ENCODE peak calls at places on chromosomes 13 and 19, in ten cellular contexts. One of them, this sample, is unnamed.

GRCh38 chr19:39645800-39646411 is 9.8 kb upstream of the LGALS16 start:
- DNase-seq in PC-3: peak; percentile 22
- DNase-seq in endothelial cell of umbilical vein: peak; percentile 18
- DNase-seq in fibroblast of lung: peak; percentile 20
- DNase-seq in spleen: no peak
- DNase-seq in breast epithelium: no peak
- DNase-seq in ovary: no peak
- DNase-seq in psoas muscle: no peak
- DNase-seq in left ventricle myocardium inferior: no peak
- DNase-seq in OCI-LY7: peak; percentile 11
- DNase-seq in this sample: no peak

GRCh38 chr13:89550842-89551422 is 1796.6 kb upstream of the MIR17HG start:
- DNase-seq in PC-3: peak; percentile 37
- DNase-seq in endothelial cell of umbilical vein: peak; percentile 36
- DNase-seq in fibroblast of lung: peak; percentile 74
- DNase-seq in spleen: no peak
- DNase-seq in breast epithelium: no peak
- DNase-seq in ovary: no peak
- DNase-seq in psoas muscle: no peak
- DNase-seq in left ventricle myocardium inferior: no peak
- DNase-seq in OCI-LY7: no peak
- DNase-seq in this sample: no peak

GRCh38 chr13:30030141-30030750 is 179.8 kb upstream of the UBL3 start:
- DNase-seq in PC-3: no peak
- DNase-seq in endothelial cell of umbilical vein: no peak
- DNase-seq in fibroblast of lung: no peak
- DNase-seq in spleen: no peak
- DNase-seq in breast epithelium: no peak
- DNase-seq in ovary: no peak
- DNase-seq in psoas muscle: no peak
- DNase-seq in left ventricle myocardium inferior: no peak
- DNase-seq in OCI-LY7: no peak
- DNase-seq in this sample: no peak

GRCh38 chr13:33466262-33466661 is 180.7 kb upstream of the STARD13 start:
- DNase-seq in PC-3: no peak
- DNase-seq in endothelial cell of umbilical vein: peak; percentile 11
- DNase-seq in fibroblast of lung: no peak
- DNase-seq in spleen: no peak
- DNase-seq in breast epithelium: no peak
- DNase-seq in ovary: no peak
- DNase-seq in psoas muscle: no peak
- DNase-seq in left ventricle myocardium inferior: no peak
- DNase-seq in OCI-LY7: no peak
- DNase-seq in this sample: no peak

GRCh38 chr19:11538232-11539036 is at the start of gene CNN1:
- DNase-seq in PC-3: no peak
- DNase-seq in endothelial cell of umbilical vein: peak; percentile 15
- DNase-seq in fibroblast of lung: peak; percentile 95
- DNase-seq in spleen: no peak
- DNase-seq in breast epithelium: peak; percentile 66
- DNase-seq in ovary: peak; percentile 85
- DNase-seq in psoas muscle: peak; percentile 59
- DNase-seq in left ventricle myocardium inferior: peak; percentile 66
- DNase-seq in OCI-LY7: no peak
- DNase-seq in this sample: peak; percentile 85

GRCh38 chr19:13847900-13848677 is 28.8 kb upstream of the NANOS3 start:
- DNase-seq in PC-3: no peak
- DNase-seq in endothelial cell of umbilical vein: no peak
- DNase-seq in fibroblast of lung: no peak
- DNase-seq in spleen: no peak
- DNase-seq in breast epithelium: no peak
- DNase-seq in ovary: no peak
- DNase-seq in psoas muscle: no peak
- DNase-seq in left ventricle myocardium inferior: no peak
- DNase-seq in OCI-LY7: no peak
- DNase-seq in this sample: no peak

GRCh38 chr19:55171440-55171839 is 5.0 kb upstream of the DNAAF3 start:
- DNase-seq in PC-3: no peak
- DNase-seq in endothelial cell of umbilical vein: no peak
- DNase-seq in fibroblast of lung: no peak
- DNase-seq in spleen: no peak
- DNase-seq in breast epithelium: no peak
- DNase-seq in ovary: no peak
- DNase-seq in psoas muscle: no peak
- DNase-seq in left ventricle myocardium inferior: no peak
- DNase-seq in OCI-LY7: no peak
- DNase-seq in this sample: no peak

GRCh38 chr13:76968041-76968440 is 19.7 kb downstream of the ACOD1 start:
- DNase-seq in PC-3: no peak
- DNase-seq in endothelial cell of umbilical vein: no peak
- DNase-seq in fibroblast of lung: no peak
- DNase-seq in spleen: no peak
- DNase-seq in breast epithelium: no peak
- DNase-seq in ovary: no peak
- DNase-seq in psoas muscle: no peak
- DNase-seq in left ventricle myocardium inferior: no peak
- DNase-seq in OCI-LY7: no peak
- DNase-seq in this sample: no peak

GRCh38 chr19:38307597-38307996 is 3.5 kb downstream of the C19orf33 start:
- DNase-seq in PC-3: no peak
- DNase-seq in endothelial cell of umbilical vein: no peak
- DNase-seq in fibroblast of lung: no peak
- DNase-seq in spleen: no peak
- DNase-seq in breast epithelium: no peak
- DNase-seq in ovary: no peak
- DNase-seq in psoas muscle: no peak
- DNase-seq in left ventricle myocardium inferior: no peak
- DNase-seq in OCI-LY7: no peak
- DNase-seq in this sample: no peak

GRCh38 chr13:103730407-103730806 is 664.2 kb upstream of the SLC10A2 start:
- DNase-seq in PC-3: no peak
- DNase-seq in endothelial cell of umbilical vein: no peak
- DNase-seq in fibroblast of lung: no peak
- DNase-seq in spleen: no peak
- DNase-seq in breast epithelium: no peak
- DNase-seq in ovary: no peak
- DNase-seq in psoas muscle: no peak
- DNase-seq in left ventricle myocardium inferior: peak; percentile 62
- DNase-seq in OCI-LY7: no peak
- DNase-seq in this sample: peak; percentile 68

GRCh38 chr13:74136089-74136658 is 2.0 kb upstream of the KLF12 start:
- DNase-seq in PC-3: peak; percentile 18
- DNase-seq in endothelial cell of umbilical vein: peak; percentile 62
- DNase-seq in fibroblast of lung: peak; percentile 68
- DNase-seq in spleen: peak; percentile 86
- DNase-seq in breast epithelium: peak; percentile 52
- DNase-seq in ovary: peak; percentile 64
- DNase-seq in psoas muscle: peak; percentile 52
- DNase-seq in left ventricle myocardium inferior: peak; percentile 31
- DNase-seq in OCI-LY7: peak; percentile 36
- DNase-seq in this sample: peak; percentile 30

GRCh38 chr19:33678796-33679195 is 57.0 kb downstream of the CHST8 start:
- DNase-seq in PC-3: no peak
- DNase-seq in endothelial cell of umbilical vein: no peak
- DNase-seq in fibroblast of lung: no peak
- DNase-seq in spleen: peak; percentile 18
- DNase-seq in breast epithelium: peak; percentile 43
- DNase-seq in ovary: no peak
- DNase-seq in psoas muscle: no peak
- DNase-seq in left ventricle myocardium inferior: no peak
- DNase-seq in OCI-LY7: no peak
- DNase-seq in this sample: no peak

GRCh38 chr13:92317066-92317465 is 909.5 kb upstream of the GPC6 start:
- DNase-seq in PC-3: no peak
- DNase-seq in endothelial cell of umbilical vein: no peak
- DNase-seq in fibroblast of lung: peak; percentile 83
- DNase-seq in spleen: no peak
- DNase-seq in breast epithelium: no peak
- DNase-seq in ovary: no peak
- DNase-seq in psoas muscle: no peak
- DNase-seq in left ventricle myocardium inferior: no peak
- DNase-seq in OCI-LY7: no peak
- DNase-seq in this sample: no peak

GRCh38 chr19:19551862-19552192 is 13.8 kb downstream of the CILP2 start:
- DNase-seq in PC-3: no peak
- DNase-seq in endothelial cell of umbilical vein: no peak
- DNase-seq in fibroblast of lung: peak; percentile 74
- DNase-seq in spleen: no peak
- DNase-seq in breast epithelium: no peak
- DNase-seq in ovary: no peak
- DNase-seq in psoas muscle: no peak
- DNase-seq in left ventricle myocardium inferior: no peak
- DNase-seq in OCI-LY7: no peak
- DNase-seq in this sample: no peak

GRCh38 chr19:28234637-28235036 is 978.3 kb downstream of the UQCRFS1 start:
- DNase-seq in PC-3: no peak
- DNase-seq in endothelial cell of umbilical vein: no peak
- DNase-seq in fibroblast of lung: peak; percentile 78
- DNase-seq in spleen: no peak
- DNase-seq in breast epithelium: no peak
- DNase-seq in ovary: no peak
- DNase-seq in psoas muscle: no peak
- DNase-seq in left ventricle myocardium inferior: no peak
- DNase-seq in OCI-LY7: no peak
- DNase-seq in this sample: no peak

GRCh38 chr13:94192576-94192975 is 286.9 kb downstream of the DCT start:
- DNase-seq in PC-3: peak; percentile 53
- DNase-seq in endothelial cell of umbilical vein: no peak
- DNase-seq in fibroblast of lung: no peak
- DNase-seq in spleen: no peak
- DNase-seq in breast epithelium: no peak
- DNase-seq in ovary: no peak
- DNase-seq in psoas muscle: no peak
- DNase-seq in left ventricle myocardium inferior: no peak
- DNase-seq in OCI-LY7: peak; percentile 9
- DNase-seq in this sample: no peak
- TF ChIP-seq CTCF in PC-3: peak; percentile 69
- TF ChIP-seq CTCF in endothelial cell of umbilical vein: no peak
- TF ChIP-seq CTCF in fibroblast of lung: peak; percentile 52
- TF ChIP-seq CTCF in spleen: peak; percentile 21
- TF ChIP-seq CTCF in breast epithelium: peak; percentile 11
- TF ChIP-seq CTCF in ovary: no peak
- TF ChIP-seq CTCF in psoas muscle: peak; percentile 15
- TF ChIP-seq CTCF in left ventricle myocardium inferior: peak; percentile 54
- TF ChIP-seq CTCF in OCI-LY7: peak; percentile 57
- TF ChIP-seq CTCF in this sample: peak; percentile 35

GRCh38 chr19:40754611-40755247 is 3.7 kb downstream of the SNRPA start:
- DNase-seq in PC-3: peak; percentile 14
- DNase-seq in endothelial cell of umbilical vein: no peak
- DNase-seq in fibroblast of lung: no peak
- DNase-seq in spleen: no peak
- DNase-seq in breast epithelium: no peak
- DNase-seq in ovary: no peak
- DNase-seq in psoas muscle: no peak
- DNase-seq in left ventricle myocardium inferior: no peak
- DNase-seq in OCI-LY7: no peak
- DNase-seq in this sample: no peak
- H3K36me3 ChIP-seq in PC-3: peaks cover 20% of the 10 kb centered on the region
- H3K36me3 ChIP-seq in endothelial cell of umbilical vein: peaks cover 16% of the 10 kb centered on the region
- H3K36me3 ChIP-seq in fibroblast of lung: peaks cover 22% of the 10 kb centered on the region
- H3K36me3 ChIP-seq in spleen: peaks cover 44% of the 10 kb centered on the region
- H3K36me3 ChIP-seq in breast epithelium: peaks cover 8% of the 10 kb centered on the region
- H3K36me3 ChIP-seq in ovary: no peaks in the 10 kb centered on the region
- H3K36me3 ChIP-seq in psoas muscle: peaks cover 51% of the 10 kb centered on the region
- H3K36me3 ChIP-seq in left ventricle myocardium inferior: peaks cover 45% of the 10 kb centered on the region
- H3K36me3 ChIP-seq in OCI-LY7: peaks cover 79% of the 10 kb centered on the region
- H3K36me3 ChIP-seq in this sample: peaks cover 33% of the 10 kb centered on the region

DNA sequence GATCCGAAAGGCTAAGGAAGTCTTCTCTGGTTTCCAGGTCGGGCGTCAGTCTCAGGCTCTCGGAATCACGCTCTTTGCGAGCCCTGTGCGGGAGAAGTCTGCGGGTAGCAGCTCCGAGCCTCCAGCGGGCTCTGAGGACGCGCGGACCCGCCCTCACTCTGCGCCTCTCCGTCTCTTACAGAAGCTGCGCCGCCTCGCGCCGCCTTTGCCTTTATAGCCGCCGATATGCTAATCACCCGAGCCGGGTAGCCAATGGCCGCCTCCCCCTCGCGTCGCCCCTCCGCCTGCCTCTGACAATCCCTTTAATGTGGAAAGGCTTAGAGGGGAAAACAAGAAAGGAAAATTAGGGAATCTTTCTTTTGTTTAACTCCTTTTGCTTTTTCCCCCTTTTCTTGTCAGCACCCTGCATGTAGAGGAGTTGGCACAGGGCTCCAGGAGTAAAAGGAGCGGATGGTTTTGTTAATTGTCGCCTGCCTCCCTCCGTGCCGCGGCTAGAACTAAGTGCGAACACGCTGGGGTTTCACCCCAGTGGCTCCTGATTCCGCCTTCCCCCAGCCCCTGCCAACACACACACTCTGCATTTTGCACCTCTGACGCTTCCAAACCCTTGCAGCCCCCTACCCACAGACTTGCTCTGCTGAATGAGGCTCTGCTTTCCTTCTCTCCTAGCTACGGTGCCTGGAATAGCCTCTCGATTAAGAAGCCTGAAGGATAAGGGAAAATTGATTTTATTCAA is at the start of gene PCDH8:
- DNase-seq in PC-3: no peak
- DNase-seq in endothelial cell of umbilical vein: no peak
- DNase-seq in fibroblast of lung: no peak
- DNase-seq in spleen: no peak
- DNase-seq in breast epithelium: no peak
- DNase-seq in ovary: no peak
- DNase-seq in psoas muscle: no peak
- DNase-seq in left ventricle myocardium inferior: no peak
- DNase-seq in OCI-LY7: no peak
- DNase-seq in this sample: no peak
- H3K27ac ChIP-seq in PC-3: no peak within 1 kb of the TSS
- H3K27ac ChIP-seq in endothelial cell of umbilical vein: no peak within 1 kb of the TSS
- H3K27ac ChIP-seq in fibroblast of lung: no peak within 1 kb of the TSS
- H3K27ac ChIP-seq in spleen: no peak within 1 kb of the TSS
- H3K27ac ChIP-seq in breast epithelium: no peak within 1 kb of the TSS
- H3K27ac ChIP-seq in ovary: no peak within 1 kb of the TSS
- H3K27ac ChIP-seq in psoas muscle: no peak within 1 kb of the TSS
- H3K27ac ChIP-seq in left ventricle myocardium inferior: no peak within 1 kb of the TSS
- H3K27ac ChIP-seq in OCI-LY7: no peak within 1 kb of the TSS
- H3K27ac ChIP-seq in this sample: no peak within 1 kb of the TSS

DNA sequence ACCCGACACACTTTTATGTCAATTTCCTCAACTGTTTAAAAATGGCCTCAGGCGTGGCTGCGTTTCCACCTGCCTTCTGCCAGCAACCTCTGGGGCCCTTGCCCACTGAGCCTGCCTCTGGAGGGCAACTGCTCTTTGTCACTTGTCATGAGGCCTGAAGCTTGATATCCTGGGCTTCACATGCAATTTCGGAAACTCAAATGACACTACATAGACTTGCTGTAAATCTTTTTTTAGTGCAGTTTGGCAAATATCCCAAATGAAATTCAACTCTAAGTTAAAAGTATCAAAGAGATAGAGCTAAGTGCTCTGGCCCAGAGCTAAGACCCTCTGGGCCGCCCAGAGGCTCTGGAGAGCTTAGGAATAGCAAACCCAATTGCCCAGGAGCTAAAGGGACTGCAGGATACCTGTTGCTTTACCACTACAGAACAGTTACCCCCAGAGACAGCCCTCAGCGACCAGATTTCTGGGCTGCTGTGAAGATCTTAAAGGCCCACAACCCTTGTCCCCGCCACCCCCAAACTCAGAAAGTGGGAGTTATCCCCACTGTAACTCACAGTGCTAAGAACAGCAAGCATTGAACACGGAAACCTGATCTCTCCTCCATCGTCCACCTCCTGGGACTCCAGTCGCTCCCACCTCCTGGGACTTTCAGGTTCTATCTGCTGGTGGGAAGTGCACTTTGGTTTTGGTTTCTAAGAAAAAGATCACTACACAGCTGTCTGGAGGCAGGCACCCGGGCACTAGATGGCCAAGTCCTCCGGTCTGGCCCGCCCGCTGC is 19.4 kb downstream of the GJA3 start:
- DNase-seq in PC-3: no peak
- DNase-seq in endothelial cell of umbilical vein: no peak
- DNase-seq in fibroblast of lung: no peak
- DNase-seq in spleen: no peak
- DNase-seq in breast epithelium: no peak
- DNase-seq in ovary: no peak
- DNase-seq in psoas muscle: no peak
- DNase-seq in left ventricle myocardium inferior: peak; percentile 71
- DNase-seq in OCI-LY7: no peak
- DNase-seq in this sample: peak; percentile 84
- TF ChIP-seq CTCF in PC-3: no peak
- TF ChIP-seq CTCF in endothelial cell of umbilical vein: no peak
- TF ChIP-seq CTCF in fibroblast of lung: no peak
- TF ChIP-seq CTCF in spleen: no peak
- TF ChIP-seq CTCF in breast epithelium: no peak
- TF ChIP-seq CTCF in ovary: no peak
- TF ChIP-seq CTCF in psoas muscle: no peak
- TF ChIP-seq CTCF in left ventricle myocardium inferior: peak; percentile 26
- TF ChIP-seq CTCF in OCI-LY7: no peak
- TF ChIP-seq CTCF in this sample: no peak